ENCODE peak calls at places on chromosomes 6 and 20, in five cellular contexts. One of them, this sample, is unnamed.

GRCh38 chr20:16803965-16804792 is 56.0 kb downstream of the OTOR start:
- DNase-seq in WTC11: peak; percentile 78
- DNase-seq in bronchial epithelial cell: peak; percentile 29
- DNase-seq in endothelial cell: peak; percentile 80
- DNase-seq in mucosa of descending colon: peak; percentile 66
- DNase-seq in this sample: peak; percentile 54

GRCh38 chr20:910132-910839 is 5.8 kb downstream of the ANGPT4 start:
- DNase-seq in WTC11: no peak
- DNase-seq in bronchial epithelial cell: no peak
- DNase-seq in mucosa of descending colon: no peak
- DNase-seq in endothelial cell: no peak
- DNase-seq in this sample: no peak

GRCh38 chr6:128259735-128260685 is 260.4 kb downstream of the PTPRK start:
- DNase-seq in mucosa of descending colon: no peak
- DNase-seq in endothelial cell: no peak
- DNase-seq in bronchial epithelial cell: no peak
- DNase-seq in WTC11: no peak
- DNase-seq in this sample: no peak

GRCh38 chr6:45942953-45943352 is 72.7 kb downstream of the CLIC5 start:
- DNase-seq in endothelial cell: no peak
- DNase-seq in WTC11: no peak
- DNase-seq in bronchial epithelial cell: no peak
- DNase-seq in mucosa of descending colon: no peak
- DNase-seq in this sample: no peak

GRCh38 chr6:160382946-160383345 is 34.8 kb downstream of the SLC22A3 start:
- DNase-seq in WTC11: no peak
- DNase-seq in bronchial epithelial cell: no peak
- DNase-seq in endothelial cell: no peak
- DNase-seq in mucosa of descending colon: no peak
- DNase-seq in this sample: no peak

GRCh38 chr6:37323568-37323967 is 30.2 kb upstream of the RNF8 start:
- DNase-seq in endothelial cell: no peak
- DNase-seq in WTC11: no peak
- DNase-seq in mucosa of descending colon: no peak
- DNase-seq in bronchial epithelial cell: no peak
- DNase-seq in this sample: no peak

GRCh38 chr6:146544783-146545182 is 1.1 kb downstream of the RAB32 start:
- DNase-seq in WTC11: no peak
- DNase-seq in mucosa of descending colon: peak; percentile 17
- DNase-seq in bronchial epithelial cell: no peak
- DNase-seq in endothelial cell: no peak
- DNase-seq in this sample: no peak

GRCh38 chr6:151060096-151060741 is 179.5 kb upstream of the AKAP12 start:
- DNase-seq in mucosa of descending colon: no peak
- DNase-seq in endothelial cell: no peak
- DNase-seq in WTC11: no peak
- DNase-seq in bronchial epithelial cell: peak; percentile 99
- DNase-seq in this sample: no peak

GRCh38 chr6:56378507-56378906 is 131.1 kb upstream of the COL21A1 start:
- DNase-seq in mucosa of descending colon: no peak
- DNase-seq in WTC11: no peak
- DNase-seq in bronchial epithelial cell: no peak
- DNase-seq in endothelial cell: no peak
- DNase-seq in this sample: no peak

GRCh38 chr20:17840423-17840822 is 128.2 kb downstream of the SNX5 start:
- DNase-seq in endothelial cell: no peak
- DNase-seq in mucosa of descending colon: no peak
- DNase-seq in bronchial epithelial cell: no peak
- DNase-seq in WTC11: no peak
- DNase-seq in this sample: no peak

GRCh38 chr6:130527173-130527572 is 161.4 kb downstream of the TMEM200A start:
- DNase-seq in bronchial epithelial cell: no peak
- DNase-seq in endothelial cell: no peak
- DNase-seq in mucosa of descending colon: no peak
- DNase-seq in WTC11: no peak
- DNase-seq in this sample: no peak

GRCh38 chr20:49549806-49550551 is 18.0 kb downstream of the PTGIS start:
- DNase-seq in bronchial epithelial cell: no peak
- DNase-seq in WTC11: no peak
- DNase-seq in mucosa of descending colon: no peak
- DNase-seq in endothelial cell: no peak
- DNase-seq in this sample: no peak

GRCh38 chr6:162750776-162751175 is 23.0 kb downstream of the PACRG start:
- DNase-seq in mucosa of descending colon: no peak
- DNase-seq in endothelial cell: no peak
- DNase-seq in bronchial epithelial cell: peak; percentile 96
- DNase-seq in WTC11: no peak
- DNase-seq in this sample: no peak

GRCh38 chr20:53045941-53046340 is 73.8 kb downstream of the TSHZ2 start:
- DNase-seq in endothelial cell: no peak
- DNase-seq in bronchial epithelial cell: no peak
- DNase-seq in WTC11: no peak
- DNase-seq in mucosa of descending colon: no peak
- DNase-seq in this sample: no peak

GRCh38 chr6:149337330-149337729 is 19.8 kb downstream of the TAB2 start:
- DNase-seq in endothelial cell: no peak
- DNase-seq in mucosa of descending colon: no peak
- DNase-seq in bronchial epithelial cell: no peak
- DNase-seq in WTC11: no peak
- DNase-seq in this sample: no peak

GRCh38 chr6:23547851-23548250 is 578.2 kb upstream of the NRSN1 start:
- DNase-seq in endothelial cell: peak; percentile 27
- DNase-seq in mucosa of descending colon: peak; percentile 17
- DNase-seq in WTC11: no peak
- DNase-seq in bronchial epithelial cell: no peak
- DNase-seq in this sample: no peak

GRCh38 chr6:159777240-159777904 is 12.0 kb downstream of the TCP1 start:
- DNase-seq in WTC11: no peak
- DNase-seq in endothelial cell: no peak
- DNase-seq in bronchial epithelial cell: no peak
- DNase-seq in mucosa of descending colon: peak; percentile 61
- DNase-seq in this sample: no peak

GRCh38 chr20:63856111-63856511 is 5.2 kb upstream of the ABHD16B start:
- DNase-seq in mucosa of descending colon: no peak
- DNase-seq in WTC11: peak; percentile 73
- DNase-seq in bronchial epithelial cell: no peak
- DNase-seq in endothelial cell: no peak
- DNase-seq in this sample: no peak

GRCh38 chr6:3308106-3308505 is 49.4 kb downstream of the PSMG4 start:
- DNase-seq in mucosa of descending colon: no peak
- DNase-seq in bronchial epithelial cell: no peak
- DNase-seq in WTC11: peak; percentile 3
- DNase-seq in endothelial cell: no peak
- DNase-seq in this sample: no peak

GRCh38 chr6:168905451-168906090 is 348.1 kb downstream of the THBS2 start:
- DNase-seq in mucosa of descending colon: no peak
- DNase-seq in endothelial cell: no peak
- DNase-seq in WTC11: no peak
- DNase-seq in bronchial epithelial cell: no peak
- DNase-seq in this sample: no peak

GRCh38 chr6:142324111-142324510 is 22.3 kb downstream of the ADGRG6 start:
- DNase-seq in endothelial cell: no peak
- DNase-seq in bronchial epithelial cell: no peak
- DNase-seq in WTC11: no peak
- DNase-seq in mucosa of descending colon: no peak
- DNase-seq in this sample: no peak

GRCh38 chr6:41042167-41042566 is at the start of gene TSPO2:
- DNase-seq in WTC11: no peak
- DNase-seq in bronchial epithelial cell: no peak
- DNase-seq in mucosa of descending colon: no peak
- DNase-seq in endothelial cell: no peak
- DNase-seq in this sample: no peak

GRCh38 chr20:991850-992249 is 10.3 kb downstream of the RSPO4 start:
- DNase-seq in endothelial cell: no peak
- DNase-seq in bronchial epithelial cell: no peak
- DNase-seq in mucosa of descending colon: no peak
- DNase-seq in WTC11: peak; percentile 26
- DNase-seq in this sample: no peak

GRCh38 chr6:107504655-107505054 is 14.7 kb downstream of the SOBP start:
- DNase-seq in WTC11: no peak
- DNase-seq in endothelial cell: no peak
- DNase-seq in bronchial epithelial cell: no peak
- DNase-seq in mucosa of descending colon: no peak
- DNase-seq in this sample: no peak
- TF ChIP-seq CTCF in WTC11: no peak
- TF ChIP-seq CTCF in endothelial cell: no peak
- TF ChIP-seq CTCF in bronchial epithelial cell: no peak
- TF ChIP-seq CTCF in mucosa of descending colon: no peak
- TF ChIP-seq CTCF in this sample: no peak

GRCh38 chr6:137949686-137950390 is 82.8 kb downstream of the TNFAIP3 start:
- DNase-seq in WTC11: no peak
- DNase-seq in bronchial epithelial cell: no peak
- DNase-seq in endothelial cell: no peak
- DNase-seq in mucosa of descending colon: no peak
- DNase-seq in this sample: no peak
- TF ChIP-seq CTCF in WTC11: no peak
- TF ChIP-seq CTCF in bronchial epithelial cell: no peak
- TF ChIP-seq CTCF in endothelial cell: no peak
- TF ChIP-seq CTCF in mucosa of descending colon: no peak
- TF ChIP-seq CTCF in this sample: no peak

GRCh38 chr20:38303908-38304379 is at the start of gene BPI:
- DNase-seq in bronchial epithelial cell: no peak
- DNase-seq in endothelial cell: no peak
- DNase-seq in WTC11: no peak
- DNase-seq in mucosa of descending colon: peak; percentile 27
- DNase-seq in this sample: no peak

GRCh38 chr20:38302721-38303120 is 1.2 kb upstream of the BPI start:
- DNase-seq in WTC11: peak; percentile 42
- DNase-seq in bronchial epithelial cell: no peak
- DNase-seq in endothelial cell: no peak
- DNase-seq in mucosa of descending colon: no peak
- DNase-seq in this sample: no peak

GRCh38 chr20:38305541-38305940 is 1.6 kb downstream of the BPI start:
- DNase-seq in WTC11: no peak
- DNase-seq in mucosa of descending colon: no peak
- DNase-seq in endothelial cell: no peak
- DNase-seq in bronchial epithelial cell: no peak
- DNase-seq in this sample: no peak

GRCh38 chr20:38307371-38308046 is 3.6 kb downstream of the BPI start:
- DNase-seq in WTC11: no peak
- DNase-seq in endothelial cell: no peak
- DNase-seq in mucosa of descending colon: no peak
- DNase-seq in bronchial epithelial cell: peak; percentile 3
- DNase-seq in this sample: no peak

GRCh38 chr20:38304845-38305447 is 990 bp downstream of the BPI start:
- DNase-seq in endothelial cell: peak; percentile 56
- DNase-seq in WTC11: peak; percentile 85
- DNase-seq in bronchial epithelial cell: peak; percentile 26
- DNase-seq in mucosa of descending colon: peak; percentile 26
- DNase-seq in this sample: peak; percentile 47
- TF ChIP-seq CTCF in endothelial cell: peak; percentile 46
- TF ChIP-seq CTCF in WTC11: peak; percentile 47
- TF ChIP-seq CTCF in bronchial epithelial cell: peak; percentile 80
- TF ChIP-seq CTCF in mucosa of descending colon: no peak
- TF ChIP-seq CTCF in this sample: peak; percentile 33

DNA sequence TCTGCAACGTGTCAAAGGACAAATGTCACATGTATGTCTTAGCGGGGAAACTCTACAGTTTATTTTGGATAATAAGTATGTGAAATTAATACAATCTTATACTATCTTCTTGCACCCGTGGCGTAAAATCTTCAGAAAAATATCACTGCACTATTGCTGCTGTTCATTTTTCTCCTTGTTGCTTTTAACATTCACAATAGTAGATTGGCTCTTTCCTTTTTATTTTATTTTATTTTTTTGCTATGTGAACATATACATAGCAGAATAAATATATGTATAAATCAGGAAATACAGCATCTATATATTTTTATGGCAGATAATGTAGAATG is 15.4 kb downstream of the GPR31 start:
- DNase-seq in endothelial cell: no peak
- DNase-seq in WTC11: no peak
- DNase-seq in bronchial epithelial cell: no peak
- DNase-seq in mucosa of descending colon: no peak
- DNase-seq in this sample: no peak
- TF ChIP-seq CTCF in endothelial cell: no peak
- TF ChIP-seq CTCF in WTC11: no peak
- TF ChIP-seq CTCF in bronchial epithelial cell: no peak
- TF ChIP-seq CTCF in mucosa of descending colon: no peak
- TF ChIP-seq CTCF in this sample: no peak

GRCh38 chr6:16713597-16713996 is 47.7 kb downstream of the ATXN1 start:
- DNase-seq in mucosa of descending colon: no peak
- DNase-seq in bronchial epithelial cell: no peak
- DNase-seq in WTC11: no peak
- DNase-seq in endothelial cell: no peak
- DNase-seq in this sample: no peak

GRCh38 chr6:16712250-16712930 is 48.9 kb downstream of the ATXN1 start:
- DNase-seq in bronchial epithelial cell: no peak
- DNase-seq in mucosa of descending colon: no peak
- DNase-seq in WTC11: no peak
- DNase-seq in endothelial cell: no peak
- DNase-seq in this sample: peak; percentile 31

GRCh38 chr6:16711551-16712249 is 49.6 kb downstream of the ATXN1 start:
- DNase-seq in mucosa of descending colon: no peak
- DNase-seq in endothelial cell: no peak
- DNase-seq in WTC11: no peak
- DNase-seq in bronchial epithelial cell: peak; percentile 93
- DNase-seq in this sample: no peak

GRCh38 chr6:16716450-16716858 is 44.8 kb downstream of the ATXN1 start:
- DNase-seq in bronchial epithelial cell: no peak
- DNase-seq in endothelial cell: no peak
- DNase-seq in WTC11: no peak
- DNase-seq in mucosa of descending colon: no peak
- DNase-seq in this sample: no peak

DNA sequence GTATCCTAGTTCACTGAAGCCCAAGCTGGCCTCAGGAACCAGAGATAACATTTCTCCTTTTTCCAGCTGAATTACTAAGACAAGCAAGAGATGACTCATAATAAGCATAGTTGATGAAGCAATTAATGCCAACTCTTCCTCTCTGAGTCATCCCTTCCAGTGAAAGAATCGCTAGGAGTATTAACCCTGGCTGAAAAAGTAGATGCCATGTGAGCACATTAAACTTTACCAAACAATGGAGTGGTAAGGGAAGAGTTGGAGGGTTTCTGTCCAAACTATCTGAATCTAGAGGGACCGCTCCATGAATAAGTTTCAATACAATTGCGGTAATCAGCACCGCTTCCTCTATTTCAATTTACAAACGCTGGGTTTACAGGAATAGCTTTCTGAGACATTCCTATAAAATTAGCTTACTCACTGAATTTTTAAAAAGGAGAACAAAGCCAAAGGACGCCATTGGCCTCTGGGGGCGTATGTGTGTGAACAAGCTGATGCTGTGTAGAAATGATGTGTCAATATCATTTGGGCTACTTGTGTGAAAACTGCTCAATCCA is 48.3 kb downstream of the ATXN1 start:
- DNase-seq in bronchial epithelial cell: peak; percentile 97
- DNase-seq in endothelial cell: no peak
- DNase-seq in mucosa of descending colon: peak; percentile 44
- DNase-seq in WTC11: no peak
- DNase-seq in this sample: peak; percentile 31
- TF ChIP-seq CTCF in bronchial epithelial cell: peak; percentile 24
- TF ChIP-seq CTCF in endothelial cell: peak; percentile 16
- TF ChIP-seq CTCF in mucosa of descending colon: no peak
- TF ChIP-seq CTCF in WTC11: no peak
- TF ChIP-seq CTCF in this sample: peak; percentile 23